ENCODE peak calls at places on chromosomes 7 and 10, in ten cellular contexts. G is astrocyte; R is CD8-positive, alpha-beta T cell; L is uterus; J is left lung; X is SJSA1; O is adrenal gland; K is stomach; U is heart left ventricle; M is gastrocnemius medialis. S is an unnamed sample.

GRCh38 chr10:112374724-112375541 is 1.0 kb downstream of the ACSL5 start:
- DNase-seq in G (no peak), R (no peak), L (no peak), J (no peak), X (no peak), O (no peak), K (no peak), U (no peak), M (no peak), S (peak)

GRCh38 chr10:93126484-93127052 is 52.9 kb downstream of the CYP26A1 start:
- DNase-seq in G (no peak), R (no peak), L (no peak), J (no peak), X (no peak), O (no peak), K (no peak), U (no peak), M (no peak), S (no peak)

GRCh38 chr7:16599860-16600259 is 45.7 kb downstream of the ANKMY2 start:
- DNase-seq in G (no peak), R (no peak), L (no peak), J (no peak), X (no peak), O (no peak), K (no peak), U (no peak), M (no peak), S (no peak)

GRCh38 chr10:86263907-86264306 is 102.7 kb downstream of the GRID1 start:
- DNase-seq in G (no peak), R (no peak), L (no peak), J (no peak), X (no peak), O (no peak), K (no peak), U (no peak), M (no peak), S (no peak)

GRCh38 chr10:7767209-7767608 is 20.6 kb downstream of the KIN start:
- DNase-seq in G (peak), R (no peak), L (no peak), J (no peak), X (no peak), O (no peak), K (no peak), U (no peak), M (no peak), S (no peak)

GRCh38 chr10:117005454-117006055 is 568 bp upstream of the SHTN1 start:
- DNase-seq in G (no peak), R (no peak), L (no peak), J (no peak), X (no peak), O (peak), K (no peak), U (no peak), M (no peak), S (no peak)

GRCh38 chr7:147913239-147913638 is 677.3 kb upstream of the C7orf33 start:
- DNase-seq in G (no peak), R (no peak), L (no peak), J (no peak), X (no peak), O (no peak), K (no peak), U (no peak), M (no peak), S (no peak)

GRCh38 chr7:459584-460373 is 59.9 kb downstream of the PDGFA start:
- DNase-seq in G (no peak), R (no peak), L (no peak), J (no peak), X (no peak), O (no peak), K (no peak), U (no peak), M (no peak), S (no peak)

GRCh38 chr10:13827418-13827817 is 240.7 kb downstream of the PRPF18 start:
- DNase-seq in G (peak), R (no peak), L (no peak), J (no peak), X (no peak), O (no peak), K (no peak), U (no peak), M (no peak), S (no peak)

GRCh38 chr7:1671876-1672451 is 1.9 kb downstream of the ELFN1 start:
- DNase-seq in G (no peak), R (no peak), L (no peak), J (no peak), X (no peak), O (no peak), K (no peak), U (no peak), M (peak), S (no peak)

DNA sequence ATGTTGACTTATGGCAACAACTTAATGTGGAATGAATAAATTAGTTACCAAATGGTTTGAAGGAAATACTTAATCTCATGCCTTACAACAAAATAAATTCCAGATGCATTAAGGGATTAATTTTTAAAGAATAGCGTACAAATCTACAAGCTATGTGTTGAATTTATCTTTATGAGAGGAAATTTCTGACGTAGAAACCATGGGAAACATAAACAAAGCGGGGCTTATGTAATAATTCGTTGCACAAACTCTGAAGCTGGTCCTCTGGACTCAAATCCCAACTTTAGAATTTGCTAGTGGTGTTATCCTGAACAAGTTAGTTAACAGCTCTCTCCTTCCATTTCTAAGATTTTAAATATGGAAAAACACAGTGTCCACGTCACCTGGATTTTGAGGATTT is 137.4 kb upstream of the CALCR start:
- DNase-seq in G (no peak), R (no peak), L (no peak), J (no peak), X (no peak), O (no peak), K (no peak), U (no peak), M (no peak), S (no peak)
- H3K4me3 ChIP-seq in G (no peak), R (no peak), L (no peak), J (no peak), X (no peak), O (no peak), K (no peak), U (no peak), M (no peak), S (no peak)

GRCh38 chr10:94607111-94607510 is 61.5 kb downstream of the HELLS start:
- DNase-seq in G (no peak), R (no peak), L (no peak), J (no peak), X (no peak), O (no peak), K (no peak), U (no peak), M (no peak), S (no peak)

GRCh38 chr10:94608530-94608929 is 62.9 kb downstream of the HELLS start:
- DNase-seq in G (no peak), R (no peak), L (no peak), J (no peak), X (no peak), O (no peak), K (no peak), U (no peak), M (no peak), S (no peak)

GRCh38 chr10:94602729-94603515 is 57.3 kb downstream of the HELLS start:
- DNase-seq in G (no peak), R (no peak), L (no peak), J (no peak), X (no peak), O (peak), K (no peak), U (no peak), M (no peak), S (no peak)
- H3K27ac ChIP-seq in G (no peak), R (no peak), L (no peak), J (no peak), X (no peak), O (no peak), K (no peak), U (no peak), M (no peak), S (no peak)

DNA sequence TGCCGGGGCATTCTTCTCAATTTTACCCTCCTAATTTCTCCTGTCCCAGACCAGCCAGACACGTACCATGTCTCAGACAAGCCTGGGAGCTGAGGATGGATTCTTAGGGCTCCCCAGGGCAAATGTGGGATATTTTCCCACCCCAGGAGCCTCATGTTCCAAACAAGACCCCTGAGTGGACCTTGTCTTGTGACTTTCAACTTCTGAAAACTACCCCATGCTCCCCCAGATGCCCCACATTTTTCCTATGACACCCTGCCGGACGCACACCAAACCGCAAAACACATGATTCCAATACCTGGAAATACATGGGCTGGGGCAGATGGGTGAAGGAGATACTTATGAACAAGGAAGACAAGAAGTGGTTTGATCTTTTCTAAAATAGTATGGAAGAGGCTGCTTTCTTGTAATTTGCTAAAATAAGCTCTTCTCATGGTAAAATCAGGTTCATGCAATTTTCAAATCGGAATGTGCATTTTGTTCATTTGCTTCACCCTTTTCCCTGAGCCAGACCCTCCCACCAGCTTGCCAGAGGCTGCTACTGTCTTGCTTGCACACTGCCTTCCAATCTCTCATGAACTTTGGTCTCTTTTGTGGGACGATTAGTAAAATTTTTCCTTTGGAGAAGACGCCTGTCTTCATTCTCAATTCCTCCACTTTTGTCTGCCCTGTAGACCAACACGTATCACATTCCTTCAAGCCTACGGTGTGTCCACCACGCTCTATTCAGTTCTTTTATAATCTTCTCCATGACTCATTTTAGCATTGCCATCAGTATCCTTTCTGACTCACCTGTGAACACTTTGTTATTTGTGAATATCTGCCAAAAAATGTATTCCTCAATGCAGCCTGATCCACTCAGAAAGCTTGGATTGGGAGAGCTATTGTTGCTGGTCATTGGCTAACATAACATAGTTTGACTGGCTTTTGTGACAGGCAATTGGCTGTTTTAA is 1.1 kb downstream of the GIMAP5 start:
- DNase-seq in G (no peak), R (no peak), L (no peak), J (no peak), X (no peak), O (no peak), K (no peak), U (no peak), M (no peak), S (no peak)
- H3K4me3 ChIP-seq in G (no peak), R (peak), L (peak), J (peak), X (no peak), O (peak), K (peak), U (peak), M (peak), S (no peak)

GRCh38 chr10:6124666-6125065 is 35.8 kb downstream of the RBM17 start:
- DNase-seq in G (no peak), R (no peak), L (no peak), J (no peak), X (no peak), O (peak), K (no peak), U (peak), M (peak), S (no peak)
- H3K27ac ChIP-seq in G (no peak), R (no peak), L (peak), J (peak), X (no peak), O (peak), K (no peak), U (peak), M (peak), S (no peak)

DNA sequence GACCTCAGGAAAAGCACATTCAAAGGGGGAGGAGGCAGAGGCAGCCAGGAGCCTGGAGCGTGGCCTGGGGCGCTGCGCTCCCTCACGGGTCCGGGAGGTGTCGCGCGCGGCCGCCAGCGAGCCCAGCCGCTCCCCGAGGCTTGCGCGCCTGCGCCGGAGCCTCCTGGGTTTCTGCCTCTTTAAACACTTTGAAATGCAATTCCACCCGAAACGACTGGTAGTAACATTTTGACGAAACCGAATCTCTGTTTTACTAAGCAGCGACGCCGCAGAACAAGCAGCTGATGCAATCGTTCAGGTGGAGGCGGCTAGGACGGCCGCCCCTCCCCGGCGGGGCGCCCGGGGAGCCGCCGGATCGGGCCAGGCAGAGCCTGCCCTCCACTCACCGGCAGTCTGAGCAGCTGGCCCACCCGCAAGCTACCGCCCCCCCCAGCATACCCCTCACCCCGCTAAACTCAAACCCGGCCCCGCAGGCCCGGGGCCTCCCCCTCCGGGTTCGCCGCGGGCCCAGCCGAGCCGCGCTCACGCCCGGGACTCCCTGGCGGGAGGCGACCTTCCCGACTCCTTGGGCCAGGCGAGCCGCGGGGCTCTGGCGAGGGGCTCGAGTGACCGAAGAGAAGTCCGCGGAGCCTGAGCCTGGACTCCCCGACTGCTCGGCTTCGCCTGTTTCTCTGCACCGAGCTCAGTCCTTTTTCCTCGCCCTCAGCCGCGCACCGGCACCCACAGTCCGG is 3.3 kb downstream of the MKX start:
- DNase-seq in G (peak), R (peak), L (peak), J (peak), X (peak), O (peak), K (peak), U (peak), M (peak), S (no peak)
- H3K4me3 ChIP-seq in G (peak), R (peak), L (peak), J (peak), X (peak), O (peak), K (peak), U (peak), M (peak), S (no peak)

GRCh38 chr10:133357293-133358151 is at the start of gene FUOM:
- DNase-seq in G (peak), R (peak), L (peak), J (peak), X (no peak), O (peak), K (no peak), U (peak), M (peak), S (peak)
- H3K27ac ChIP-seq in G (no peak), R (peak), L (no peak), J (peak), X (no peak), O (peak), K (peak), U (peak), M (peak), S (no peak)

GRCh38 chr10:109924947-109925620 is 1.8 kb upstream of the XPNPEP1 start:
- DNase-seq in G (no peak), R (no peak), L (no peak), J (no peak), X (no peak), O (no peak), K (no peak), U (no peak), M (no peak), S (no peak)

GRCh38 chr10:109922353-109922975 is 847 bp downstream of the XPNPEP1 start:
- DNase-seq in G (no peak), R (no peak), L (no peak), J (no peak), X (no peak), O (no peak), K (no peak), U (no peak), M (no peak), S (no peak)

GRCh38 chr10:109926141-109926745 is 2.9 kb upstream of the XPNPEP1 start:
- DNase-seq in G (no peak), R (no peak), L (no peak), J (no peak), X (no peak), O (no peak), K (no peak), U (no peak), M (no peak), S (no peak)

GRCh38 chr10:109922976-109923921 is at the start of gene XPNPEP1:
- DNase-seq in G (peak), R (peak), L (peak), J (peak), X (peak), O (peak), K (peak), U (peak), M (peak), S (peak)

DNA sequence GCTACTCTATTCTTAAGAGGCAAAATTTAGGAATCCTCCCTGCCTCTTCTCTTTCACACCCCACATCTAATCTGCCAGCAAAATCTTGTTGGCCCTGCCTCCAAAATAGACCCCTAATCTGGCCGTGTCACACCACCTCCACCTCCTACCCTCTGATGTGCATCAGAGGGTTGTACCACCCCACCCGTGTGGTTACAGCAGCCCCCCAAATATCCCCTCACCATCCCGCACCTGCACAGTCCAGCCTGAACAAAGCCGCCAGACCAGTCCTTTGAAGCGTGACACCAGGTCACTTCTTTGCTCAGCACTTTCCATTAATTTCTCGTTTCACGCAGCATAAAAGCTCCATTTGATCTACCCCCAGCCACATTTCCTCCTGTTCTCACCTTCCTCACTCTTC is 789 bp upstream of the XPNPEP1 start:
- DNase-seq in G (no peak), R (no peak), L (no peak), J (no peak), X (no peak), O (no peak), K (no peak), U (no peak), M (no peak), S (no peak)
- H3K4me3 ChIP-seq in G (no peak), R (no peak), L (no peak), J (peak), X (no peak), O (no peak), K (peak), U (no peak), M (peak), S (peak)

GRCh38 chr10:28169525-28169924 is 133.3 kb downstream of the MPP7 start:
- DNase-seq in G (no peak), R (no peak), L (no peak), J (no peak), X (no peak), O (no peak), K (no peak), U (no peak), M (no peak), S (no peak)

GRCh38 chr10:28171468-28172235 is 131.2 kb downstream of the MPP7 start:
- DNase-seq in G (no peak), R (no peak), L (peak), J (no peak), X (no peak), O (peak), K (no peak), U (no peak), M (no peak), S (no peak)
- H3K27ac ChIP-seq in G (no peak), R (no peak), L (no peak), J (no peak), X (no peak), O (no peak), K (no peak), U (no peak), M (no peak), S (no peak)

DNA sequence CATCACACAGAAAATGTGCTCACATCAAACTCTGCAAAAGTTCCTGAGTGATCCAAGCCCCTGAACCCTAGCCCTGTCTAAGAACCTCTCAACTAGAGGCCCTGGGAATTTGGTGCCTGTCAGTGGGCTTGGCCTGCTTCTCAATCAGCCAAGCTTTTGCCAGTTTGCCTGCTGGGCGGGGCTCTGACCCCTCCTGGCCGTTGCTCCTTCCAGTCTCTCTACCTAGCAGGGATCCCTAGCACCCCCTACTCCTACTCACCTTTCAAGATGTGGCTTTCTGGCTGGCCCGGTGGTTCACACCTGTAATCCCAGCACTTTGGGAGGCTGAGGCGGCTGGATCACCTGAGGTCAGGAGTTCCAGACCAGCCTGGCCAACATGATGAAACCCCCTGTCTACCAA is 2.1 kb downstream of the KLRG2 start:
- DNase-seq in G (no peak), R (no peak), L (no peak), J (no peak), X (no peak), O (no peak), K (no peak), U (no peak), M (no peak), S (no peak)
- H3K4me3 ChIP-seq in G (no peak), R (no peak), L (no peak), J (no peak), X (no peak), O (no peak), K (no peak), U (no peak), M (no peak), S (no peak)

GRCh38 chr10:73576890-73577591 is 14.1 kb downstream of the USP54 start:
- DNase-seq in G (peak), R (no peak), L (no peak), J (no peak), X (no peak), O (no peak), K (no peak), U (no peak), M (no peak), S (no peak)

GRCh38 chr10:73576178-73576889 is 14.8 kb downstream of the USP54 start:
- DNase-seq in G (peak), R (no peak), L (peak), J (no peak), X (no peak), O (peak), K (peak), U (no peak), M (peak), S (no peak)

GRCh38 chr10:73581912-73582311 is 9.2 kb downstream of the USP54 start:
- DNase-seq in G (no peak), R (no peak), L (no peak), J (no peak), X (no peak), O (no peak), K (no peak), U (no peak), M (no peak), S (no peak)

DNA sequence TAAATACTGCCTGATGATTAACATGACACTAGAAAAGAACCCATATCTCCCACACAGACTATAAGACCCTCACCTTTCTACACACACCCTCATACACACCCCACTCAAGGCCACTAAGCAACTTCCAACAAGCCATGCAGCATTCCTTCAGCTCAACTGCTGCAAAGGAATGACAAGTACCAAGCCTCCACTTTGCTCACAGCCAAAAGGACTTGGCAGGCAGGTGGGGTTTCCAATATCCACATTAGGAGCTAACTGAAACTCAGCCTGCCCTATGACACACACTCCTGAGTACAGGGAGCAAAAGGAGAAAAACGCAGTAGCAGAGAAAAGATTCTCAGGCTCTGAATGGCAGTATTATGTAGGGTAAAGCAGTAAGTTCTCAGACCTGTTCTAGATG is 13.4 kb downstream of the USP54 start:
- DNase-seq in G (peak), R (no peak), L (peak), J (peak), X (no peak), O (peak), K (peak), U (peak), M (peak), S (no peak)
- H3K27ac ChIP-seq in G (no peak), R (no peak), L (peak), J (peak), X (no peak), O (no peak), K (peak), U (peak), M (peak), S (no peak)

S was measured in Karpas-422.